ENCODE peak calls at places on chromosome 15, in ten cellular contexts. One of them, this sample, is unnamed.
A peak's percentile ranks its signal among the peaks of the same experiment; 100 is the strongest.

GRCh38 chr15:45372032-45372995 is 6.0 kb downstream of the GATM start:
- DNase-seq in body of pancreas: peak; percentile 59
- DNase-seq in prostate gland: peak; percentile 20
- DNase-seq in GM12878: no peak
- DNase-seq in colonic mucosa: no peak
- DNase-seq in fibroblast of lung: no peak
- DNase-seq in MM.1S: no peak
- DNase-seq in transverse colon: no peak
- DNase-seq in astrocyte: no peak
- DNase-seq in mammary epithelial cell: peak; percentile 41
- DNase-seq in this sample: no peak

GRCh38 chr15:29821416-29822099 is 710 bp downstream of the TJP1 start:
- DNase-seq in body of pancreas: peak; percentile 90
- DNase-seq in prostate gland: peak; percentile 77
- DNase-seq in GM12878: no peak
- DNase-seq in colonic mucosa: peak; percentile 80
- DNase-seq in fibroblast of lung: peak; percentile 79
- DNase-seq in MM.1S: peak; percentile 84
- DNase-seq in transverse colon: peak; percentile 83
- DNase-seq in astrocyte: peak; percentile 82
- DNase-seq in mammary epithelial cell: peak; percentile 90
- DNase-seq in this sample: peak; percentile 92

GRCh38 chr15:93965491-93965890 is 265.9 kb upstream of the MCTP2 start:
- DNase-seq in body of pancreas: no peak
- DNase-seq in prostate gland: no peak
- DNase-seq in GM12878: no peak
- DNase-seq in colonic mucosa: no peak
- DNase-seq in fibroblast of lung: no peak
- DNase-seq in MM.1S: no peak
- DNase-seq in transverse colon: no peak
- DNase-seq in astrocyte: no peak
- DNase-seq in mammary epithelial cell: no peak
- DNase-seq in this sample: no peak

GRCh38 chr15:66195621-66196230 is 57.8 kb downstream of the MEGF11 start:
- DNase-seq in body of pancreas: no peak
- DNase-seq in prostate gland: no peak
- DNase-seq in GM12878: no peak
- DNase-seq in colonic mucosa: no peak
- DNase-seq in fibroblast of lung: no peak
- DNase-seq in MM.1S: no peak
- DNase-seq in transverse colon: no peak
- DNase-seq in astrocyte: no peak
- DNase-seq in mammary epithelial cell: no peak
- DNase-seq in this sample: no peak

GRCh38 chr15:72472907-72473669 is 1.0 kb upstream of the ARIH1 start:
- DNase-seq in body of pancreas: no peak
- DNase-seq in prostate gland: no peak
- DNase-seq in GM12878: peak; percentile 5
- DNase-seq in colonic mucosa: no peak
- DNase-seq in fibroblast of lung: peak; percentile 56
- DNase-seq in MM.1S: no peak
- DNase-seq in transverse colon: no peak
- DNase-seq in astrocyte: no peak
- DNase-seq in mammary epithelial cell: peak; percentile 8
- DNase-seq in this sample: peak; percentile 75

GRCh38 chr15:44009056-44009455 is 182.3 kb downstream of the WDR76 start:
- DNase-seq in body of pancreas: no peak
- DNase-seq in prostate gland: no peak
- DNase-seq in GM12878: no peak
- DNase-seq in colonic mucosa: no peak
- DNase-seq in fibroblast of lung: peak; percentile 34
- DNase-seq in MM.1S: no peak
- DNase-seq in transverse colon: no peak
- DNase-seq in astrocyte: peak; percentile 72
- DNase-seq in mammary epithelial cell: peak; percentile 80
- DNase-seq in this sample: peak; percentile 65

GRCh38 chr15:64383760-64384159 is 2.5 kb upstream of the PCLAF start:
- DNase-seq in body of pancreas: no peak
- DNase-seq in prostate gland: no peak
- DNase-seq in GM12878: no peak
- DNase-seq in colonic mucosa: no peak
- DNase-seq in fibroblast of lung: no peak
- DNase-seq in MM.1S: no peak
- DNase-seq in transverse colon: no peak
- DNase-seq in astrocyte: no peak
- DNase-seq in mammary epithelial cell: no peak
- DNase-seq in this sample: peak; percentile 52

GRCh38 chr15:36278219-36278618 is 301.2 kb upstream of the CDIN1 start:
- DNase-seq in body of pancreas: no peak
- DNase-seq in prostate gland: no peak
- DNase-seq in GM12878: no peak
- DNase-seq in colonic mucosa: no peak
- DNase-seq in fibroblast of lung: peak; percentile 41
- DNase-seq in MM.1S: no peak
- DNase-seq in transverse colon: no peak
- DNase-seq in astrocyte: no peak
- DNase-seq in mammary epithelial cell: peak; percentile 36
- DNase-seq in this sample: no peak

DNA sequence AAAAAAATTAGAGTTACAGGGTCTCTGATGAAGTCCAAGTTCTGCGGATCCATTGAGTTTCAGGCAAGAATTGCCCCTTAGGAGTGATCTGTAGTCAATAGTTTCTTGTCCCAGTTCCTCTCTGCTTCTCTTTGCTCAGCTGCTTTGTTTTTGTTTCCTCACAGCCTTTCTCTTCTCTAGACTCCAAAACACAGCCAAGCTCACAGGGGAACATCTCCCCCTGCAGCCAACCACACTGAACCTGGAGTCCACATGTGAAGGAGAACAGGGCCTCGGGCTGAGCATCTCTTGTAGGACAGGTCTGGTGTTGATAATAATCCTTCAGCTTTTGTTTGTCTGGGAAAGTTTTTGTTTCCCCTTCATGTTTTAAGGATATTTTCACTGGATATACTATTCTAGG is 202.6 kb upstream of the ATP10A start:
- DNase-seq in body of pancreas: no peak
- DNase-seq in prostate gland: no peak
- DNase-seq in GM12878: no peak
- DNase-seq in colonic mucosa: no peak
- DNase-seq in fibroblast of lung: no peak
- DNase-seq in MM.1S: no peak
- DNase-seq in transverse colon: no peak
- DNase-seq in astrocyte: no peak
- DNase-seq in mammary epithelial cell: no peak
- DNase-seq in this sample: no peak
- H3K4me1 ChIP-seq in body of pancreas: no peaks in the 10 kb centered on the region
- H3K4me1 ChIP-seq in prostate gland: no peaks in the 10 kb centered on the region
- H3K4me1 ChIP-seq in GM12878: no peaks in the 10 kb centered on the region
- H3K4me1 ChIP-seq in colonic mucosa: no peaks in the 10 kb centered on the region
- H3K4me1 ChIP-seq in fibroblast of lung: no peaks in the 10 kb centered on the region
- H3K4me1 ChIP-seq in MM.1S: no peaks in the 10 kb centered on the region
- H3K4me1 ChIP-seq in transverse colon: no peaks in the 10 kb centered on the region
- H3K4me1 ChIP-seq in astrocyte: no peaks in the 10 kb centered on the region
- H3K4me1 ChIP-seq in mammary epithelial cell: no peaks in the 10 kb centered on the region
- H3K4me1 ChIP-seq in this sample: no peaks in the 10 kb centered on the region

GRCh38 chr15:68208641-68209240 is 3.6 kb upstream of the CALML4 start:
- DNase-seq in body of pancreas: no peak
- DNase-seq in prostate gland: no peak
- DNase-seq in GM12878: no peak
- DNase-seq in colonic mucosa: no peak
- DNase-seq in fibroblast of lung: no peak
- DNase-seq in MM.1S: no peak
- DNase-seq in transverse colon: no peak
- DNase-seq in astrocyte: no peak
- DNase-seq in mammary epithelial cell: no peak
- DNase-seq in this sample: no peak

GRCh38 chr15:68209272-68209671 is 4.1 kb upstream of the CALML4 start:
- DNase-seq in body of pancreas: no peak
- DNase-seq in prostate gland: no peak
- DNase-seq in GM12878: no peak
- DNase-seq in colonic mucosa: no peak
- DNase-seq in fibroblast of lung: no peak
- DNase-seq in MM.1S: no peak
- DNase-seq in transverse colon: no peak
- DNase-seq in astrocyte: no peak
- DNase-seq in mammary epithelial cell: no peak
- DNase-seq in this sample: no peak

GRCh38 chr15:68210821-68211655 is 5.9 kb upstream of the CALML4 start:
- DNase-seq in body of pancreas: peak; percentile 55
- DNase-seq in prostate gland: no peak
- DNase-seq in GM12878: no peak
- DNase-seq in colonic mucosa: peak; percentile 67
- DNase-seq in fibroblast of lung: peak; percentile 37
- DNase-seq in MM.1S: no peak
- DNase-seq in transverse colon: peak; percentile 75
- DNase-seq in astrocyte: no peak
- DNase-seq in mammary epithelial cell: no peak
- DNase-seq in this sample: peak; percentile 96

GRCh38 chr15:68211656-68212320 is 6.7 kb upstream of the CALML4 start:
- DNase-seq in body of pancreas: no peak
- DNase-seq in prostate gland: no peak
- DNase-seq in GM12878: no peak
- DNase-seq in colonic mucosa: no peak
- DNase-seq in fibroblast of lung: no peak
- DNase-seq in MM.1S: no peak
- DNase-seq in transverse colon: no peak
- DNase-seq in astrocyte: no peak
- DNase-seq in mammary epithelial cell: no peak
- DNase-seq in this sample: no peak

GRCh38 chr15:68210409-68210756 is 5.3 kb upstream of the CALML4 start:
- DNase-seq in body of pancreas: no peak
- DNase-seq in prostate gland: no peak
- DNase-seq in GM12878: no peak
- DNase-seq in colonic mucosa: no peak
- DNase-seq in fibroblast of lung: no peak
- DNase-seq in MM.1S: no peak
- DNase-seq in transverse colon: no peak
- DNase-seq in astrocyte: no peak
- DNase-seq in mammary epithelial cell: no peak
- DNase-seq in this sample: no peak
- H3K4me3 ChIP-seq in body of pancreas: no peak overlapping the region
- H3K4me3 ChIP-seq in prostate gland: no peak overlapping the region
- H3K4me3 ChIP-seq in GM12878: no peak overlapping the region
- H3K4me3 ChIP-seq in colonic mucosa: no peak overlapping the region
- H3K4me3 ChIP-seq in fibroblast of lung: no peak overlapping the region
- H3K4me3 ChIP-seq in MM.1S: no peak overlapping the region
- H3K4me3 ChIP-seq in transverse colon: no peak overlapping the region
- H3K4me3 ChIP-seq in astrocyte: no peak overlapping the region
- H3K4me3 ChIP-seq in mammary epithelial cell: no peak overlapping the region
- H3K4me3 ChIP-seq in this sample: peak overlapping the region; percentile 46

GRCh38 chr15:68578960-68579935 is at the start of gene CORO2B:
- DNase-seq in body of pancreas: peak; percentile 20
- DNase-seq in prostate gland: peak; percentile 6
- DNase-seq in GM12878: no peak
- DNase-seq in colonic mucosa: no peak
- DNase-seq in fibroblast of lung: peak; percentile 56
- DNase-seq in MM.1S: no peak
- DNase-seq in transverse colon: no peak
- DNase-seq in astrocyte: peak; percentile 41
- DNase-seq in mammary epithelial cell: peak; percentile 19
- DNase-seq in this sample: peak; percentile 93

GRCh38 chr15:68580026-68580882 is 1.5 kb downstream of the CORO2B start:
- DNase-seq in body of pancreas: no peak
- DNase-seq in prostate gland: no peak
- DNase-seq in GM12878: no peak
- DNase-seq in colonic mucosa: no peak
- DNase-seq in fibroblast of lung: no peak
- DNase-seq in MM.1S: no peak
- DNase-seq in transverse colon: no peak
- DNase-seq in astrocyte: no peak
- DNase-seq in mammary epithelial cell: no peak
- DNase-seq in this sample: peak; percentile 47

GRCh38 chr15:68582236-68582635 is 3.4 kb downstream of the CORO2B start:
- DNase-seq in body of pancreas: no peak
- DNase-seq in prostate gland: no peak
- DNase-seq in GM12878: no peak
- DNase-seq in colonic mucosa: no peak
- DNase-seq in fibroblast of lung: no peak
- DNase-seq in MM.1S: no peak
- DNase-seq in transverse colon: no peak
- DNase-seq in astrocyte: no peak
- DNase-seq in mammary epithelial cell: no peak
- DNase-seq in this sample: no peak

GRCh38 chr15:68581725-68582124 is 2.9 kb downstream of the CORO2B start:
- DNase-seq in body of pancreas: no peak
- DNase-seq in prostate gland: no peak
- DNase-seq in GM12878: no peak
- DNase-seq in colonic mucosa: no peak
- DNase-seq in fibroblast of lung: no peak
- DNase-seq in MM.1S: no peak
- DNase-seq in transverse colon: no peak
- DNase-seq in astrocyte: no peak
- DNase-seq in mammary epithelial cell: no peak
- DNase-seq in this sample: peak; percentile 60

GRCh38 chr15:68580883-68581155 is 2.0 kb downstream of the CORO2B start:
- DNase-seq in body of pancreas: no peak
- DNase-seq in prostate gland: no peak
- DNase-seq in GM12878: no peak
- DNase-seq in colonic mucosa: no peak
- DNase-seq in fibroblast of lung: no peak
- DNase-seq in MM.1S: no peak
- DNase-seq in transverse colon: no peak
- DNase-seq in astrocyte: no peak
- DNase-seq in mammary epithelial cell: no peak
- DNase-seq in this sample: no peak
- H3K4me1 ChIP-seq in body of pancreas: peaks cover 20% of the 10 kb centered on the region
- H3K4me1 ChIP-seq in prostate gland: no peaks in the 10 kb centered on the region
- H3K4me1 ChIP-seq in GM12878: no peaks in the 10 kb centered on the region
- H3K4me1 ChIP-seq in colonic mucosa: peaks cover 5% of the 10 kb centered on the region
- H3K4me1 ChIP-seq in fibroblast of lung: peaks cover 19% of the 10 kb centered on the region
- H3K4me1 ChIP-seq in MM.1S: no peaks in the 10 kb centered on the region
- H3K4me1 ChIP-seq in transverse colon: peaks cover 20% of the 10 kb centered on the region
- H3K4me1 ChIP-seq in astrocyte: peaks cover 41% of the 10 kb centered on the region
- H3K4me1 ChIP-seq in mammary epithelial cell: peaks cover 28% of the 10 kb centered on the region
- H3K4me1 ChIP-seq in this sample: peaks cover 16% of the 10 kb centered on the region

GRCh38 chr15:78618490-78618934 is 2.3 kb downstream of the CHRNA3 start:
- DNase-seq in body of pancreas: peak; percentile 89
- DNase-seq in prostate gland: peak; percentile 85
- DNase-seq in GM12878: peak; percentile 37
- DNase-seq in colonic mucosa: peak; percentile 94
- DNase-seq in fibroblast of lung: peak; percentile 86
- DNase-seq in MM.1S: peak; percentile 83
- DNase-seq in transverse colon: peak; percentile 89
- DNase-seq in astrocyte: peak; percentile 48
- DNase-seq in mammary epithelial cell: peak; percentile 57
- DNase-seq in this sample: peak; percentile 99

GRCh38 chr15:78619022-78619950 is 1.5 kb downstream of the CHRNA3 start:
- DNase-seq in body of pancreas: no peak
- DNase-seq in prostate gland: no peak
- DNase-seq in GM12878: no peak
- DNase-seq in colonic mucosa: no peak
- DNase-seq in fibroblast of lung: no peak
- DNase-seq in MM.1S: no peak
- DNase-seq in transverse colon: no peak
- DNase-seq in astrocyte: no peak
- DNase-seq in mammary epithelial cell: no peak
- DNase-seq in this sample: peak; percentile 72

GRCh38 chr15:78620839-78621421 is at the start of gene CHRNA3:
- DNase-seq in body of pancreas: no peak
- DNase-seq in prostate gland: no peak
- DNase-seq in GM12878: no peak
- DNase-seq in colonic mucosa: no peak
- DNase-seq in fibroblast of lung: no peak
- DNase-seq in MM.1S: no peak
- DNase-seq in transverse colon: no peak
- DNase-seq in astrocyte: no peak
- DNase-seq in mammary epithelial cell: no peak
- DNase-seq in this sample: peak; percentile 32

GRCh38 chr15:78621810-78622402 is 1.1 kb upstream of the CHRNA3 start:
- DNase-seq in body of pancreas: no peak
- DNase-seq in prostate gland: no peak
- DNase-seq in GM12878: no peak
- DNase-seq in colonic mucosa: no peak
- DNase-seq in fibroblast of lung: no peak
- DNase-seq in MM.1S: no peak
- DNase-seq in transverse colon: no peak
- DNase-seq in astrocyte: no peak
- DNase-seq in mammary epithelial cell: no peak
- DNase-seq in this sample: peak; percentile 79

GRCh38 chr15:78620021-78620838 is 566 bp downstream of the CHRNA3 start:
- DNase-seq in body of pancreas: no peak
- DNase-seq in prostate gland: no peak
- DNase-seq in GM12878: no peak
- DNase-seq in colonic mucosa: no peak
- DNase-seq in fibroblast of lung: no peak
- DNase-seq in MM.1S: no peak
- DNase-seq in transverse colon: no peak
- DNase-seq in astrocyte: no peak
- DNase-seq in mammary epithelial cell: no peak
- DNase-seq in this sample: peak; percentile 91
- H3K4me3 ChIP-seq in body of pancreas: no peak overlapping the region
- H3K4me3 ChIP-seq in prostate gland: peak overlapping the region; percentile 25
- H3K4me3 ChIP-seq in GM12878: no peak overlapping the region
- H3K4me3 ChIP-seq in colonic mucosa: peak overlapping the region; percentile 17
- H3K4me3 ChIP-seq in fibroblast of lung: no peak overlapping the region
- H3K4me3 ChIP-seq in MM.1S: no peak overlapping the region
- H3K4me3 ChIP-seq in transverse colon: peak overlapping the region; percentile 6
- H3K4me3 ChIP-seq in astrocyte: no peak overlapping the region
- H3K4me3 ChIP-seq in mammary epithelial cell: no peak overlapping the region
- H3K4me3 ChIP-seq in this sample: no peak overlapping the region